ENCODE peak calls at places on chromosomes 3 and 15, in four cellular contexts. T is COR-L47, O is WTC11, H is KG1. Y is an unnamed sample.

GRCh38 chr3:110296885-110297284 is 774.7 kb upstream of the NECTIN3 start:
- DNase-seq in T (no peak), O (no peak), H (no peak), Y (no peak)

GRCh38 chr3:168091961-168092360 is 3.8 kb downstream of the GOLIM4 start:
- DNase-seq in T (peak), O (no peak), H (no peak), Y (no peak)

GRCh38 chr15:85330941-85331588 is 49.3 kb upstream of the AKAP13 start:
- DNase-seq in T (peak), O (peak), H (peak), Y (peak)

GRCh38 chr15:40984963-40985362 is 31.7 kb downstream of the CHAC1 start:
- DNase-seq in T (no peak), O (no peak), H (no peak), Y (no peak)

GRCh38 chr3:180804871-180805430 is 107.5 kb upstream of the FXR1 start:
- DNase-seq in T (peak), O (peak), H (no peak), Y (peak)

GRCh38 chr15:25455244-25455643 is 16.4 kb upstream of the UBE3A start:
- DNase-seq in T (no peak), O (no peak), H (no peak), Y (no peak)

GRCh38 chr3:71681224-71681668 is 44.0 kb downstream of the EIF4E3 start:
- DNase-seq in T (no peak), O (peak), H (peak), Y (peak)

GRCh38 chr15:73781038-73781925 is 28.1 kb upstream of the INSYN1 start:
- DNase-seq in T (no peak), O (no peak), H (no peak), Y (no peak)

GRCh38 chr3:71026634-71027578 is 556.6 kb downstream of the FOXP1 start:
- DNase-seq in T (no peak), O (no peak), H (no peak), Y (no peak)

GRCh38 chr3:53244281-53244680 is 11.5 kb downstream of the TKT start:
- DNase-seq in T (no peak), O (no peak), H (no peak), Y (no peak)

GRCh38 chr3:143991713-143992112 is 20.1 kb downstream of the DIPK2A start:
- DNase-seq in T (no peak), O (no peak), H (no peak), Y (no peak)

GRCh38 chr3:29527251-29527650 is 246.4 kb downstream of the RBMS3 start:
- DNase-seq in T (no peak), O (no peak), H (no peak), Y (no peak)

GRCh38 chr3:24678441-24678865 is 183.8 kb upstream of the THRB start:
- DNase-seq in T (no peak), O (no peak), H (peak), Y (no peak)

GRCh38 chr3:164550857-164551256 is 527.4 kb downstream of the SI start:
- DNase-seq in T (no peak), O (no peak), H (no peak), Y (no peak)

GRCh38 chr3:129039271-129040038 is 21.1 kb upstream of the GP9 start:
- DNase-seq in T (peak), O (no peak), H (no peak), Y (no peak)

GRCh38 chr3:72260590-72260914 is 475.6 kb upstream of the PROK2 start:
- DNase-seq in T (no peak), O (no peak), H (no peak), Y (no peak)

GRCh38 chr15:96121521-96121920 is 209.0 kb upstream of the NR2F2 start:
- DNase-seq in T (no peak), O (no peak), H (no peak), Y (no peak)

GRCh38 chr15:94263341-94264273 is 32.2 kb downstream of the MCTP2 start:
- DNase-seq in T (no peak), O (no peak), H (no peak), Y (no peak)

GRCh38 chr3:32882603-32883025 is 64.8 kb downstream of the TRIM71 start:
- DNase-seq in T (no peak), O (no peak), H (no peak), Y (no peak)

GRCh38 chr3:178966299-178967183 is 105.1 kb downstream of the ZMAT3 start:
- DNase-seq in T (peak), O (no peak), H (no peak), Y (no peak)

GRCh38 chr3:23886311-23886710 is 30.5 kb downstream of the NKIRAS1 start:
- DNase-seq in T (no peak), O (no peak), H (no peak), Y (no peak)

GRCh38 chr3:178537123-178537754 is 1.0 kb downstream of the KCNMB2 start:
- DNase-seq in T (peak), O (no peak), H (no peak), Y (no peak)

GRCh38 chr3:189641776-189642175 is 10.6 kb downstream of the TP63 start:
- DNase-seq in T (no peak), O (no peak), H (no peak), Y (no peak)

GRCh38 chr15:74399511-74400312 is 32.3 kb upstream of the CYP11A1 start:
- DNase-seq in T (no peak), O (no peak), H (peak), Y (no peak)

GRCh38 chr3:16031434-16031833 is 143.0 kb upstream of the GALNT15 start:
- DNase-seq in T (no peak), O (no peak), H (no peak), Y (no peak)

GRCh38 chr15:87710406-87710805 is 546.1 kb downstream of the NTRK3 start:
- DNase-seq in T (no peak), O (no peak), H (no peak), Y (no peak)

GRCh38 chr3:120637836-120638559 is 41.9 kb downstream of the NDUFB4 start:
- DNase-seq in T (no peak), O (no peak), H (no peak), Y (no peak)

GRCh38 chr3:128397484-128397883 is 69.2 kb downstream of the DNAJB8 start:
- DNase-seq in T (no peak), O (no peak), H (no peak), Y (no peak)

GRCh38 chr3:188911033-188911850 is 260.5 kb upstream of the TPRG1 start:
- DNase-seq in T (no peak), O (no peak), H (no peak), Y (peak)

GRCh38 chr15:50358805-50359204 is 3.8 kb upstream of the GABPB1 start:
- DNase-seq in T (peak), O (peak), H (no peak), Y (no peak)

GRCh38 chr3:150238043-150238802 is 169.9 kb upstream of the TSC22D2 start:
- DNase-seq in T (peak), O (no peak), H (no peak), Y (no peak)

GRCh38 chr15:90845201-90845949 is 23.0 kb upstream of the FURIN start:
- DNase-seq in T (no peak), O (no peak), H (no peak), Y (no peak)

GRCh38 chr3:54970895-54971294 is 43.0 kb upstream of the LRTM1 start:
- DNase-seq in T (no peak), O (no peak), H (no peak), Y (no peak)

GRCh38 chr3:48985977-48986376 is 4.1 kb upstream of the P4HTM start:
- DNase-seq in T (no peak), O (no peak), H (no peak), Y (no peak)

GRCh38 chr15:56757884-56758283 is 24.6 kb upstream of the ZNF280D start:
- DNase-seq in T (no peak), O (no peak), H (no peak), Y (no peak)

GRCh38 chr15:55164284-55164683 is 32.5 kb downstream of the RSL24D1 start:
- DNase-seq in T (no peak), O (no peak), H (no peak), Y (no peak)

GRCh38 chr15:74906193-74906449 is 530 bp downstream of the FAM219B start:
- DNase-seq in T (no peak), O (no peak), H (no peak), Y (no peak)

Y was measured in nephron progenitor cell.